ENCODE peak calls at places on chromosome 2, in five cellular contexts. N is sigmoid colon, U is heart left ventricle, C is right cardiac atrium, R is SK-N-SH. H is an unnamed sample.

GRCh38 chr2:194203898-194204297 is 1453.1 kb upstream of the SLC39A10 start:
- DNase-seq in R (no peak), C (no peak), U (no peak), N (no peak), H (no peak)

GRCh38 chr2:873651-874580 is 76.7 kb upstream of the SNTG2 start:
- DNase-seq in N (no peak), R (no peak), U (no peak), C (no peak), H (no peak)

GRCh38 chr2:236668531-236668969 is 98.9 kb downstream of the ACKR3 start:
- DNase-seq in N (no peak), R (no peak), C (no peak), U (no peak), H (no peak)

GRCh38 chr2:43508209-43508608 is 87.6 kb downstream of the THADA start:
- DNase-seq in N (no peak), C (no peak), U (no peak), R (no peak), H (no peak)

GRCh38 chr2:207282916-207283315 is 117.2 kb upstream of the KLF7 start:
- DNase-seq in R (no peak), C (no peak), U (no peak), N (no peak), H (no peak)

GRCh38 chr2:38978504-38978903 is 88.8 kb downstream of the ARHGEF33 start:
- DNase-seq in U (no peak), C (no peak), R (no peak), N (no peak), H (no peak)

GRCh38 chr2:232365621-232366321 is 12.8 kb upstream of the ALPP start:
- DNase-seq in U (no peak), N (peak; percentile 51), C (no peak), R (peak; percentile 73), H (peak; percentile 45)

GRCh38 chr2:142521492-142521891 is 356.0 kb upstream of the KYNU start:
- DNase-seq in N (no peak), R (no peak), C (no peak), U (no peak), H (no peak)

DNA sequence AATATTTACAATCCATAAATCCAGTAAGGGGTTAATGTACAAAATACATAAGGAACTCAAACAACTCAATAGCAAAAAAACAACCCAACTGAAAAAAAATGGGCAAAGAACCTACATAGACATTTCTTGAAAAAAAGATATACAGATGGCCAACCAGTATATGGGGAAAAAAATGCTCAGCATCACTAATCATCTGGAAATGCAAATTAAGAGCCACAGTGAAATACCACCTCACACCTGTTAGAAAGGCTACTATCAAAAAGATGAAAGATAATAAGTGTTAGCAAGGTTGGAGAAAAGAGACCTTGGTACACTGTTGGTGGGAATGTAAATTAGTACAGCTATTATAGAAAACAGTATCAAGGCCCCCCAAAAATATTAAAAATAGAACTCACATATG is 14.6 kb downstream of the AP1S3 start:
- DNase-seq in C (no peak), N (no peak), R (no peak), U (no peak), H (no peak)
- H3K4me1 ChIP-seq in C (no peaks in the 10 kb centered on the region), N (no peaks in the 10 kb centered on the region), R (peaks cover 24% of the 10 kb centered on the region), U (no peaks in the 10 kb centered on the region), H (no peaks in the 10 kb centered on the region)

GRCh38 chr2:128495996-128496547 is 177.4 kb upstream of the HS6ST1 start:
- DNase-seq in U (no peak), R (no peak), N (no peak), C (no peak), H (no peak)
- H3K4me1 ChIP-seq in U (peaks cover 16% of the 10 kb centered on the region), R (no peaks in the 10 kb centered on the region), N (no peaks in the 10 kb centered on the region), C (peaks cover 6% of the 10 kb centered on the region), H (no peaks in the 10 kb centered on the region)

DNA sequence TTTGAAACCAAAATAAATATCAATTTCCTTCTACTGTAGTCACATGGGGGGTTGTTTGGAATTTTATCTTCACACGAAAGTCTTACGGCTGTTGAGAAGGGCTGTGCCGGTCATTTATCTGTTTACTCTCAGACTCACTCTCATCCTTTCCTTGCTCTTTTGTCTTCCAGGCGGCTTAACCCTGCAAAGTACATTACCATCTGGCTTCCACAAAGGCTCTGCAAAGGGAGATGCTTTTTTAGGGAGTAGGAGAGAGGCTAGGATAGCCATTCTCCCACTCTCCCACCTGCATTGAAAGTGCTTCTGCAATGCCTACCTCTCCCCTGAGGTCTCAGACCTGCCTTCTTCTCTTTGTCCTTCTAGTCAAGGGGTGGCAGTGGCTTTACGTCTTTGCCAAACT is 247.6 kb downstream of the MEIS1 start:
- DNase-seq in N (no peak), U (no peak), R (no peak), C (no peak), H (no peak)
- H3K4me1 ChIP-seq in N (no peaks in the 10 kb centered on the region), U (no peaks in the 10 kb centered on the region), R (no peaks in the 10 kb centered on the region), C (no peaks in the 10 kb centered on the region), H (no peaks in the 10 kb centered on the region)

DNA sequence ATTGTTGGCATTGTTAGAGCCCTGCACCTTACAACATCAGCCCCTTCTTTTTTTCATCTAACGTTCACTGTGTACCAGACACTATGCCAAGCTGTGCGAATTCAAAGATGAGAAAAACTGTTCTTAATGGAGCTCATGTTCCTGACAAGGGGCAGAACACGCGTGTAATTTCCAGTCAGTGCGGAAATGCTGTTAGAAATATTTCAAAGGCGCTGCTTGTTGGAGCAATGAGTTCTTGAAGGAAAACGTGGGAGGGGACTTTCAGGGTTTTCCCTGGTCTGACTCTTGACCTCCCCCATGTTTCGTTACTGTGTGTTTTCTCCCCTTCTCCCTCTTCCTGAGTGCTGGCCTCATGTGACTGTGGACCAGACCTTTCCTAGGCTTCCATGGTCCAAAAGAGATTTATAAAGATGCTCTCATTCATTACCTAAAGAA is 1.5 kb downstream of the MTHFD2 start:
- DNase-seq in C (no peak), U (no peak), R (no peak), N (no peak), H (no peak)
- H3K4me1 ChIP-seq in C (no peaks in the 10 kb centered on the region), U (peaks cover 51% of the 10 kb centered on the region), R (peaks cover 18% of the 10 kb centered on the region), N (no peaks in the 10 kb centered on the region), H (peaks cover 5% of the 10 kb centered on the region)

GRCh38 chr2:85759257-85759613 is 5.4 kb downstream of the ATOH8 start:
- DNase-seq in C (no peak), U (no peak), N (no peak), R (no peak), H (no peak)
- H3K4me1 ChIP-seq in C (peaks cover 41% of the 10 kb centered on the region), U (peaks cover 75% of the 10 kb centered on the region), N (no peaks in the 10 kb centered on the region), R (peaks cover 3% of the 10 kb centered on the region), H (peaks cover 69% of the 10 kb centered on the region)

DNA sequence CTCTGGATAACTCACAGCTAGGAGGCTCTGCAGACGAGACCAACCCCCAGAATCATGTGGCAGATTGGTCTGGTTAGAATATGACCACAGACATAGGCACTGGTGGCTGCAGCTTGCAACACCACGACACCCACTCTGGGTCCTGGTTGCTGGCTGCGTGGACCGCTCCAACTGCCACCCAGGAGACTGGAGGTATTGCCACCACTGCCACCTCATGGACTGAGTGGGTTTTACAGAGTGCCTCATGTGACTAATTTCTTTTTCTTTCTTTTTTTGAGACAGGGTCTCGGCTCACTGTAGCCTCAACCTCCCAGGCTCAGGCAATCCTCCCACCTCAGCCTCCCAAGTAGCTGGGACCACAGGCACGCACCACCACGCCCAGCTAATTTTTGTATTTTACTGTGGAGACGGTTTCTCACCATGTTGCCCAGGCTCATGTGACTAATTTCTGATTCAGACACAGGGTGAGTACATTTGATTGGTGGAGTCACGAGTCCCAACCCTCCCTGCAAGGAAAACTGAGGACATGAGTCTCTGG is 29.9 kb upstream of the NT5DC4 start:
- DNase-seq in N (peak; percentile 71), U (peak; percentile 57), R (peak; percentile 73), C (peak; percentile 66), H (peak; percentile 52)
- H3K4me1 ChIP-seq in N (no peaks in the 10 kb centered on the region), U (no peaks in the 10 kb centered on the region), R (peaks cover 21% of the 10 kb centered on the region), C (no peaks in the 10 kb centered on the region), H (peaks cover 18% of the 10 kb centered on the region)

DNA sequence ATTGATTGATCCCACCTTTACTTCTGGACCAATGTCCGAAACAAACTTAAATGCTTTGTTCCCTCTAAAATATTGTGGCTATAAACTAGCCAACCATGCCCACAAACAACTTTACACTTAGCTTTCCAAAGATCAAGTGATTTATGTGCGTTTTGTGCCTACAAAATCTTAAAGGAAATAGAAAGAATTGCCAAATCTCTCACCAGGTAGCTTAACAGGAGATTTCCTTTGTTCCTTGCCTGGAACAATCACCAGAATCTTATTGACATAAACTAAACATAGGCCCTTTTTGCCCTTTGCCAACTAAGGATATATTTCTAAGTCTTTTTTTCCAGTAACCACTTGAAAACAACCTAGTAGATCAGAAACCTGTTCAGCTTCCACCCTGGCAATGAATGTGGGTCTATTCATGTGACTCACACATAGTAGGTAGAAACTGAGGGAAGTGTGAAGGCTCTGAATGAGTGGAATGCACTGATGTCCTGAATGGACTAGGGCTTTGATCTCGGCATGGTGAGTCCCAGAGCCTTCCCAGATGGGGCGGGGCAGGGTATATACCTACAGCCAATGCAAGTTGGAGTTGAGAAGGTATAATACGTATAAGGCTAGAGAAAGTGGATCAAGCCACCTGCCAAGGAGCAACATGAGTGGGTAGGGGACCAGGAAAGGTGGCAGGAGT is 94.6 kb upstream of the PPP1CB start:
- DNase-seq in R (no peak), C (no peak), N (peak; percentile 56), U (no peak), H (no peak)
- H3K4me1 ChIP-seq in R (peaks cover 23% of the 10 kb centered on the region), C (peaks cover 5% of the 10 kb centered on the region), N (no peaks in the 10 kb centered on the region), U (peaks cover 24% of the 10 kb centered on the region), H (peaks cover 33% of the 10 kb centered on the region)

DNA sequence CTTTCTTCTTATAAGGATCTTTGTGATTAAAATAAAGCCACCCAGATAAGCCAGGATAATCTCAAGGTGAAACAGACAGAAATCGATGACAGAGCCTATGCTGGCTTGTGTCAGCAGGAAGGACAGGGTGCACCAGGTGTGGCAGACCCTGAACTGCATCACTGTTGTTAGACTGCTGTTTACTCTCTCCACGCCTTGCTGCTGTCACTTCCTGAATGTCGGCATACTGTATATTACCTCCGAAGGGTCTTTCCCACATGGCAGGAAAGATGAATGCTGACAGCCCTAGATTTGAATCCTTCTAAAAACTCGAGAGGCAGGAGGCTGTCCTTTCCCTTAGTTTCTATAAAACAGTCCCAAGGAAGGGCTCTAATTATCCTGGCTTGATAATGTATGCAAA is 18.9 kb upstream of the TMEM163 start:
- DNase-seq in R (no peak), C (no peak), N (no peak), U (no peak), H (no peak)
- H3K4me1 ChIP-seq in R (no peaks in the 10 kb centered on the region), C (no peaks in the 10 kb centered on the region), N (no peaks in the 10 kb centered on the region), U (no peaks in the 10 kb centered on the region), H (no peaks in the 10 kb centered on the region)

GRCh38 chr2:120817136-120817955 is 81.7 kb downstream of the GLI2 start:
- DNase-seq in C (peak; percentile 22), U (no peak), N (no peak), R (no peak), H (no peak)
- H3K4me1 ChIP-seq in C (no peaks in the 10 kb centered on the region), U (peaks cover 6% of the 10 kb centered on the region), N (no peaks in the 10 kb centered on the region), R (no peaks in the 10 kb centered on the region), H (no peaks in the 10 kb centered on the region)